ENCODE peak calls at places on chromosome 16, in eight cellular contexts. One of them, this sample, is unnamed.

GRCh38 chr16:565420-566330 is 1.1 kb upstream of the NHLRC4 start:
- DNase-seq in frontal cortex: no peak
- DNase-seq in NCI-H510A treated with DMSO at 0.1 percent for 48 hours: no peak
- DNase-seq in GM03348: no peak
- DNase-seq in NCI-H345: no peak
- DNase-seq in thyroid gland: no peak
- DNase-seq in activated CD8-positive, alpha-beta memory T cell treated with anti-CD3 and anti-CD28 coated beads, Interleukin-2, amount 50 U/mL, for 4 hours: no peak
- DNase-seq in SK-MEL-5: no peak
- DNase-seq in this sample: no peak

GRCh38 chr16:63629272-63629671 is 1492.6 kb downstream of the CDH11 start:
- DNase-seq in SK-MEL-5: no peak
- DNase-seq in NCI-H345: no peak
- DNase-seq in GM03348: no peak
- DNase-seq in activated CD8-positive, alpha-beta memory T cell treated with anti-CD3 and anti-CD28 coated beads, Interleukin-2, amount 50 U/mL, for 4 hours: no peak
- DNase-seq in frontal cortex: no peak
- DNase-seq in thyroid gland: no peak
- DNase-seq in NCI-H510A treated with DMSO at 0.1 percent for 48 hours: no peak
- DNase-seq in this sample: no peak

GRCh38 chr16:27174007-27174406 is 29.3 kb upstream of the KDM8 start:
- DNase-seq in NCI-H510A treated with DMSO at 0.1 percent for 48 hours: peak; percentile 75
- DNase-seq in activated CD8-positive, alpha-beta memory T cell treated with anti-CD3 and anti-CD28 coated beads, Interleukin-2, amount 50 U/mL, for 4 hours: peak; percentile 41
- DNase-seq in GM03348: no peak
- DNase-seq in thyroid gland: no peak
- DNase-seq in SK-MEL-5: no peak
- DNase-seq in NCI-H345: no peak
- DNase-seq in frontal cortex: no peak
- DNase-seq in this sample: no peak

GRCh38 chr16:23160574-23160973 is 11.3 kb upstream of the USP31 start:
- DNase-seq in SK-MEL-5: no peak
- DNase-seq in GM03348: no peak
- DNase-seq in NCI-H345: no peak
- DNase-seq in thyroid gland: no peak
- DNase-seq in frontal cortex: no peak
- DNase-seq in activated CD8-positive, alpha-beta memory T cell treated with anti-CD3 and anti-CD28 coated beads, Interleukin-2, amount 50 U/mL, for 4 hours: no peak
- DNase-seq in NCI-H510A treated with DMSO at 0.1 percent for 48 hours: no peak
- DNase-seq in this sample: no peak

GRCh38 chr16:13906426-13907089 is 13.4 kb upstream of the ERCC4 start:
- DNase-seq in activated CD8-positive, alpha-beta memory T cell treated with anti-CD3 and anti-CD28 coated beads, Interleukin-2, amount 50 U/mL, for 4 hours: no peak
- DNase-seq in NCI-H510A treated with DMSO at 0.1 percent for 48 hours: no peak
- DNase-seq in GM03348: no peak
- DNase-seq in frontal cortex: no peak
- DNase-seq in thyroid gland: no peak
- DNase-seq in NCI-H345: no peak
- DNase-seq in SK-MEL-5: no peak
- DNase-seq in this sample: no peak

GRCh38 chr16:27444015-27444414 is 42.0 kb downstream of the IL21R start:
- DNase-seq in NCI-H345: no peak
- DNase-seq in activated CD8-positive, alpha-beta memory T cell treated with anti-CD3 and anti-CD28 coated beads, Interleukin-2, amount 50 U/mL, for 4 hours: peak; percentile 11
- DNase-seq in GM03348: peak; percentile 45
- DNase-seq in NCI-H510A treated with DMSO at 0.1 percent for 48 hours: no peak
- DNase-seq in SK-MEL-5: no peak
- DNase-seq in frontal cortex: no peak
- DNase-seq in thyroid gland: no peak
- DNase-seq in this sample: no peak

GRCh38 chr16:4157376-4157825 is 41.2 kb upstream of the ADCY9 start:
- DNase-seq in activated CD8-positive, alpha-beta memory T cell treated with anti-CD3 and anti-CD28 coated beads, Interleukin-2, amount 50 U/mL, for 4 hours: no peak
- DNase-seq in NCI-H345: no peak
- DNase-seq in NCI-H510A treated with DMSO at 0.1 percent for 48 hours: no peak
- DNase-seq in frontal cortex: no peak
- DNase-seq in thyroid gland: no peak
- DNase-seq in SK-MEL-5: no peak
- DNase-seq in GM03348: no peak
- DNase-seq in this sample: peak; percentile 5

GRCh38 chr16:35516551-35516950 is 2057.1 kb downstream of the TP53TG3F start:
- DNase-seq in NCI-H510A treated with DMSO at 0.1 percent for 48 hours: no peak
- DNase-seq in SK-MEL-5: peak; percentile 100
- DNase-seq in frontal cortex: no peak
- DNase-seq in NCI-H345: no peak
- DNase-seq in activated CD8-positive, alpha-beta memory T cell treated with anti-CD3 and anti-CD28 coated beads, Interleukin-2, amount 50 U/mL, for 4 hours: no peak
- DNase-seq in thyroid gland: no peak
- DNase-seq in GM03348: no peak
- DNase-seq in this sample: no peak

GRCh38 chr16:53753431-53753830 is 49.5 kb downstream of the FTO start:
- DNase-seq in GM03348: peak; percentile 40
- DNase-seq in SK-MEL-5: peak; percentile 36
- DNase-seq in activated CD8-positive, alpha-beta memory T cell treated with anti-CD3 and anti-CD28 coated beads, Interleukin-2, amount 50 U/mL, for 4 hours: no peak
- DNase-seq in thyroid gland: no peak
- DNase-seq in NCI-H345: no peak
- DNase-seq in frontal cortex: no peak
- DNase-seq in NCI-H510A treated with DMSO at 0.1 percent for 48 hours: no peak
- DNase-seq in this sample: no peak

GRCh38 chr16:89191033-89191900 is 9.1 kb downstream of the SLC22A31 start:
- DNase-seq in NCI-H510A treated with DMSO at 0.1 percent for 48 hours: no peak
- DNase-seq in activated CD8-positive, alpha-beta memory T cell treated with anti-CD3 and anti-CD28 coated beads, Interleukin-2, amount 50 U/mL, for 4 hours: no peak
- DNase-seq in NCI-H345: no peak
- DNase-seq in SK-MEL-5: no peak
- DNase-seq in thyroid gland: no peak
- DNase-seq in GM03348: no peak
- DNase-seq in frontal cortex: no peak
- DNase-seq in this sample: peak; percentile 82

GRCh38 chr16:23650674-23651073 is 9.4 kb downstream of the DCTN5 start:
- DNase-seq in NCI-H510A treated with DMSO at 0.1 percent for 48 hours: no peak
- DNase-seq in activated CD8-positive, alpha-beta memory T cell treated with anti-CD3 and anti-CD28 coated beads, Interleukin-2, amount 50 U/mL, for 4 hours: no peak
- DNase-seq in thyroid gland: no peak
- DNase-seq in NCI-H345: no peak
- DNase-seq in GM03348: no peak
- DNase-seq in SK-MEL-5: peak; percentile 70
- DNase-seq in frontal cortex: no peak
- DNase-seq in this sample: no peak

GRCh38 chr16:80198995-80199299 is 341.8 kb upstream of the DYNLRB2 start:
- DNase-seq in GM03348: no peak
- DNase-seq in NCI-H510A treated with DMSO at 0.1 percent for 48 hours: no peak
- DNase-seq in frontal cortex: no peak
- DNase-seq in NCI-H345: no peak
- DNase-seq in activated CD8-positive, alpha-beta memory T cell treated with anti-CD3 and anti-CD28 coated beads, Interleukin-2, amount 50 U/mL, for 4 hours: no peak
- DNase-seq in thyroid gland: no peak
- DNase-seq in SK-MEL-5: no peak
- DNase-seq in this sample: no peak

GRCh38 chr16:16157166-16157565 is 66.1 kb downstream of the ABCC6 start:
- DNase-seq in activated CD8-positive, alpha-beta memory T cell treated with anti-CD3 and anti-CD28 coated beads, Interleukin-2, amount 50 U/mL, for 4 hours: no peak
- DNase-seq in thyroid gland: no peak
- DNase-seq in SK-MEL-5: no peak
- DNase-seq in frontal cortex: no peak
- DNase-seq in NCI-H345: no peak
- DNase-seq in GM03348: no peak
- DNase-seq in NCI-H510A treated with DMSO at 0.1 percent for 48 hours: no peak
- DNase-seq in this sample: no peak

GRCh38 chr16:87002717-87003413 is 314.3 kb downstream of the C16orf95 start:
- DNase-seq in thyroid gland: no peak
- DNase-seq in NCI-H345: no peak
- DNase-seq in GM03348: peak; percentile 64
- DNase-seq in frontal cortex: no peak
- DNase-seq in SK-MEL-5: no peak
- DNase-seq in activated CD8-positive, alpha-beta memory T cell treated with anti-CD3 and anti-CD28 coated beads, Interleukin-2, amount 50 U/mL, for 4 hours: no peak
- DNase-seq in NCI-H510A treated with DMSO at 0.1 percent for 48 hours: no peak
- DNase-seq in this sample: no peak

GRCh38 chr16:77302685-77303084 is 103.5 kb downstream of the SYCE1L start:
- DNase-seq in thyroid gland: no peak
- DNase-seq in NCI-H510A treated with DMSO at 0.1 percent for 48 hours: no peak
- DNase-seq in GM03348: no peak
- DNase-seq in activated CD8-positive, alpha-beta memory T cell treated with anti-CD3 and anti-CD28 coated beads, Interleukin-2, amount 50 U/mL, for 4 hours: no peak
- DNase-seq in NCI-H345: no peak
- DNase-seq in SK-MEL-5: no peak
- DNase-seq in frontal cortex: no peak
- DNase-seq in this sample: no peak

GRCh38 chr16:13332713-13333255 is 431.4 kb downstream of the SHISA9 start:
- DNase-seq in GM03348: no peak
- DNase-seq in NCI-H345: peak; percentile 52
- DNase-seq in frontal cortex: no peak
- DNase-seq in SK-MEL-5: no peak
- DNase-seq in NCI-H510A treated with DMSO at 0.1 percent for 48 hours: no peak
- DNase-seq in activated CD8-positive, alpha-beta memory T cell treated with anti-CD3 and anti-CD28 coated beads, Interleukin-2, amount 50 U/mL, for 4 hours: no peak
- DNase-seq in thyroid gland: no peak
- DNase-seq in this sample: no peak

GRCh38 chr16:66036775-66037715 is 329.4 kb upstream of the CDH5 start:
- DNase-seq in NCI-H345: no peak
- DNase-seq in SK-MEL-5: no peak
- DNase-seq in activated CD8-positive, alpha-beta memory T cell treated with anti-CD3 and anti-CD28 coated beads, Interleukin-2, amount 50 U/mL, for 4 hours: no peak
- DNase-seq in thyroid gland: no peak
- DNase-seq in frontal cortex: no peak
- DNase-seq in NCI-H510A treated with DMSO at 0.1 percent for 48 hours: no peak
- DNase-seq in GM03348: peak; percentile 83
- DNase-seq in this sample: no peak

GRCh38 chr16:27242398-27242797 is 26.2 kb downstream of the NSMCE1 start:
- DNase-seq in thyroid gland: no peak
- DNase-seq in frontal cortex: no peak
- DNase-seq in NCI-H345: no peak
- DNase-seq in activated CD8-positive, alpha-beta memory T cell treated with anti-CD3 and anti-CD28 coated beads, Interleukin-2, amount 50 U/mL, for 4 hours: peak; percentile 4
- DNase-seq in SK-MEL-5: no peak
- DNase-seq in NCI-H510A treated with DMSO at 0.1 percent for 48 hours: no peak
- DNase-seq in GM03348: no peak
- DNase-seq in this sample: no peak

GRCh38 chr16:88665570-88665969 is 2.7 kb upstream of the MVD start:
- DNase-seq in GM03348: no peak
- DNase-seq in thyroid gland: no peak
- DNase-seq in frontal cortex: no peak
- DNase-seq in activated CD8-positive, alpha-beta memory T cell treated with anti-CD3 and anti-CD28 coated beads, Interleukin-2, amount 50 U/mL, for 4 hours: no peak
- DNase-seq in SK-MEL-5: no peak
- DNase-seq in NCI-H510A treated with DMSO at 0.1 percent for 48 hours: no peak
- DNase-seq in NCI-H345: no peak
- DNase-seq in this sample: no peak

GRCh38 chr16:87560428-87561199 is 41.7 kb upstream of the JPH3 start:
- DNase-seq in frontal cortex: no peak
- DNase-seq in NCI-H345: peak; percentile 3
- DNase-seq in thyroid gland: no peak
- DNase-seq in activated CD8-positive, alpha-beta memory T cell treated with anti-CD3 and anti-CD28 coated beads, Interleukin-2, amount 50 U/mL, for 4 hours: no peak
- DNase-seq in SK-MEL-5: peak; percentile 67
- DNase-seq in NCI-H510A treated with DMSO at 0.1 percent for 48 hours: no peak
- DNase-seq in GM03348: peak; percentile 62
- DNase-seq in this sample: peak; percentile 94

GRCh38 chr16:23071202-23072083 is 77.8 kb downstream of the USP31 start:
- DNase-seq in GM03348: peak; percentile 61
- DNase-seq in NCI-H345: no peak
- DNase-seq in NCI-H510A treated with DMSO at 0.1 percent for 48 hours: no peak
- DNase-seq in SK-MEL-5: no peak
- DNase-seq in frontal cortex: no peak
- DNase-seq in activated CD8-positive, alpha-beta memory T cell treated with anti-CD3 and anti-CD28 coated beads, Interleukin-2, amount 50 U/mL, for 4 hours: no peak
- DNase-seq in thyroid gland: no peak
- DNase-seq in this sample: no peak

GRCh38 chr16:57977418-57978069 is 6.6 kb upstream of the CNGB1 start:
- DNase-seq in NCI-H345: no peak
- DNase-seq in frontal cortex: no peak
- DNase-seq in NCI-H510A treated with DMSO at 0.1 percent for 48 hours: no peak
- DNase-seq in GM03348: no peak
- DNase-seq in SK-MEL-5: peak; percentile 26
- DNase-seq in activated CD8-positive, alpha-beta memory T cell treated with anti-CD3 and anti-CD28 coated beads, Interleukin-2, amount 50 U/mL, for 4 hours: no peak
- DNase-seq in thyroid gland: no peak
- DNase-seq in this sample: no peak

This sample was measured in posterior vena cava.